ENCODE peak calls at places on chromosome 4, in eight cellular contexts. F, U, A, K, J, T, Z and V are unnamed samples.

GRCh38 chr4:150986085-150986484 is 29.0 kb downstream of the LRBA start:
- DNase-seq in F (no peak), U (no peak), A (no peak), K (no peak), J (no peak), T (no peak), Z (no peak), V (no peak)

GRCh38 chr4:41977709-41978108 is 3.8 kb upstream of the DCAF4L1 start:
- DNase-seq in F (no peak), U (no peak), A (no peak), K (peak), J (peak), T (peak), Z (peak), V (no peak)

GRCh38 chr4:128123036-128123435 is 61.9 kb downstream of the LARP1B start:
- DNase-seq in F (no peak), U (no peak), A (no peak), K (peak), J (no peak), T (no peak), Z (no peak), V (no peak)

GRCh38 chr4:89254847-89255246 is 52.8 kb downstream of the GPRIN3 start:
- DNase-seq in F (peak), U (peak), A (no peak), K (peak), J (peak), T (peak), Z (peak), V (no peak)

GRCh38 chr4:102535398-102536082 is 34.4 kb downstream of the NFKB1 start:
- DNase-seq in F (no peak), U (no peak), A (no peak), K (peak), J (peak), T (peak), Z (peak), V (no peak)

GRCh38 chr4:6252051-6252450 is 17.6 kb upstream of the WFS1 start:
- DNase-seq in F (no peak), U (no peak), A (no peak), K (no peak), J (no peak), T (no peak), Z (no peak), V (no peak)

GRCh38 chr4:176123710-176124407 is 58.2 kb downstream of the WDR17 start:
- DNase-seq in F (peak), U (peak), A (no peak), K (peak), J (peak), T (peak), Z (peak), V (no peak)

GRCh38 chr4:159175165-159175988 is 72.5 kb downstream of the RAPGEF2 start:
- DNase-seq in F (peak), U (peak), A (peak), K (peak), J (peak), T (peak), Z (peak), V (peak)